ENCODE peak calls at places on chromosomes 5 and 9, in seven cellular contexts. P is lower leg skin, H is breast epithelium, A is lower lobe of right lung, Y is psoas muscle, V is tibial nerve, Z is fibroblast of mammary gland. L is an unnamed sample.

GRCh38 chr5:60649288-60649917 is 50.6 kb downstream of the DEPDC1B start:
- DNase-seq in P (no peak), V (no peak), Z (peak), Y (no peak), A (no peak), H (no peak), L (no peak)

GRCh38 chr5:89117131-89117644 is 234.2 kb upstream of the MEF2C start:
- DNase-seq in V (no peak), Z (peak), P (no peak), A (no peak), H (no peak), Y (no peak), L (no peak)

GRCh38 chr5:30050056-30050815 is 1143.2 kb upstream of the CDH6 start:
- DNase-seq in V (no peak), A (no peak), Y (no peak), H (no peak), Z (no peak), P (no peak), L (no peak)

GRCh38 chr5:73826301-73826700 is 200.3 kb downstream of the ARHGEF28 start:
- DNase-seq in V (no peak), P (no peak), A (peak), Z (no peak), H (no peak), Y (no peak), L (peak)

GRCh38 chr5:16600397-16600796 is 16.4 kb downstream of the RETREG1 start:
- DNase-seq in Z (peak), V (peak), Y (peak), P (no peak), H (no peak), A (peak), L (peak)

GRCh38 chr9:18489861-18490260 is 15.9 kb downstream of the ADAMTSL1 start:
- DNase-seq in H (no peak), Z (peak), P (no peak), V (no peak), Y (no peak), A (no peak), L (no peak)

GRCh38 chr5:58366461-58366860 is 93.4 kb downstream of the PLK2 start:
- DNase-seq in H (no peak), Z (peak), P (no peak), V (no peak), A (no peak), Y (no peak), L (no peak)

GRCh38 chr9:126154869-126155268 is 171.8 kb upstream of the MVB12B start:
- DNase-seq in H (no peak), V (no peak), P (no peak), Y (no peak), Z (no peak), A (no peak), L (no peak)

GRCh38 chr5:5592541-5592940 is 170.1 kb downstream of the ICE1 start:
- DNase-seq in V (no peak), Z (no peak), P (peak), H (no peak), A (no peak), Y (no peak), L (no peak)

GRCh38 chr9:28014212-28014611 is 440.9 kb upstream of the C9orf72 start:
- DNase-seq in A (no peak), Z (no peak), V (no peak), Y (no peak), P (no peak), H (no peak), L (no peak)

GRCh38 chr9:84379740-84380139 is 39.2 kb upstream of the SLC28A3 start:
- DNase-seq in Y (no peak), A (no peak), Z (peak), P (no peak), H (no peak), V (no peak), L (no peak)

GRCh38 chr9:72476617-72477375 is 44.6 kb upstream of the TMC1 start:
- DNase-seq in Z (peak), H (peak), A (no peak), V (no peak), Y (no peak), P (no peak), L (no peak)

GRCh38 chr9:134983094-134983493 is 65.4 kb upstream of the FCN1 start:
- DNase-seq in V (no peak), P (peak), A (peak), Z (peak), H (no peak), Y (peak), L (peak)

GRCh38 chr5:93305984-93306383 is 275.0 kb downstream of the NR2F1-AS1 start:
- DNase-seq in A (no peak), V (no peak), Y (no peak), H (no peak), Z (no peak), P (no peak), L (no peak)

GRCh38 chr5:180799194-180799593 is 3.4 kb downstream of the MGAT1 start:
- DNase-seq in P (peak), Z (no peak), V (no peak), H (no peak), Y (no peak), A (no peak), L (no peak)

GRCh38 chr9:112273826-112274225 is 59.6 kb downstream of the PTBP3 start:
- DNase-seq in Y (no peak), H (no peak), V (no peak), Z (no peak), P (no peak), A (no peak), L (no peak)

DNA sequence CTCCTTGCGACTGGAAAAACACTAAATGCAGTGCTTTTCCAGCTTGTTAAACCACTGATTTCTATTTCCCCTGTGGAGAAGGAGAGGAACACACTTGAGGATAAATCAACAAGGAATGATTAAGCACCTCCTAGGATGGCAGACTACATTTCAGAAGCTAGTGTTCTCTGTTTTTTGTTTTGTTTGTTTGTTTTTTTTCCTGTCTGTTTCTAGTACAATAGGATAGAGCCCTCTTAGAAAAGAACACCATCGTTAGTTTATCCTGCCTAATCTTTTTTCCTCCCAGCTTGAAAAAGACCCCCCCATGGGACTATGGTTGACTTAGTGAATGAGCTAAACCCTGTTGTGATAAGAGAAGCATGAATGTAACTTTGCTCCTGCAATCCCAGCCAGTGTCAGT is 3.9 kb upstream of the TAL2 start:
- DNase-seq in V (no peak), A (no peak), P (no peak), Z (no peak), Y (no peak), H (no peak), L (no peak)
- TF ChIP-seq CTCF in V (no peak), A (no peak), P (no peak), Z (no peak), Y (no peak), H (no peak), L (no peak)

GRCh38 chr5:148632978-148633377 is 21.3 kb downstream of the HTR4 start:
- DNase-seq in A (no peak), H (no peak), Y (no peak), V (no peak), Z (no peak), P (no peak), L (no peak)
- TF ChIP-seq CTCF in A (no peak), H (no peak), Y (no peak), V (no peak), Z (no peak), P (no peak), L (no peak)

GRCh38 chr9:130236436-130236985 is 29.0 kb upstream of the HMCN2 start:
- DNase-seq in Y (no peak), A (peak), V (no peak), H (no peak), Z (no peak), P (no peak), L (no peak)
- TF ChIP-seq CTCF in Y (no peak), A (peak), V (no peak), H (no peak), Z (no peak), P (no peak), L (peak)

DNA sequence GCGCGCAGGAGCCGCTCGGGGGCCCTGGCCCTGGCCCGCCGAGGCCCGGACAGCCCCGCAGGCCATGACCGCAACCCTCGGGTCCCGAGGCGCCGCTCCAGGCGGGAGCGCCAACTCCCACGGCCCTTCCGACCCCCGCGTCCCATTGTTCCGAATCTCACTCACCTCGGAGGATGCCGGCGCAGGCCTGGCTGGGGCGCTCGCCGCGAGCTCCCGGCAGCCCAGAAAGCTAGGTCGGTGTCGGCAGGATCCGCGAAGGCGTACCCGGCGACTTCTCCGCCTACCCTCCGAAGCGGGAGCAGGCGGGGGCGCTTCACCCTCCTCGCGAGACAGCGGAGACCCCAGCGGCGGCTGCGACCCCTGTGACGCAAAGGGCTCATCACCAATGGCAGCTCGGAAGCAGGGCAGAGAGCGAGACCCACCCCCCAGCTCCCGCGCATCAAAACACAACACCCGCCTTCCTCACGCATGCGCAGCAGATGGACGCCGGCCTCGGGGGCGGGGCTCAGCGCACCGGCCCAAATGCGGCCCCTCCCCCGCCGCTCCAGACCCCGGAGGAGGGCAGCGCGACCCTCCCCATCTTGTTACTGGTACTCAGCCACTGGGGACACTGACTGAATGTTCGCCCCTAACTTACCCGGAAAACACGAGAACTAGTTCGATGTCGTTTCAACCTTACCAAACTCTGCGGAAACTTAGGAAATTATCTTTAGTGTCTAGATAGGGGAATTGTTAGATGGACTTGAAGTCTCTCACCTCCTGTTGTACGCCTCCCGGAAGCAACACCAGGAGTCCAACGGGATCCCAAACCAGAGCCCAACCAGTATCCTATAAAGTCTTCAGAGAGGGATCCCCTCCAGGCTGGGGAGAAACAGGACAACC is 1.3 kb upstream of the SMIM27 start:
- DNase-seq in Z (peak), V (peak), P (peak), Y (peak), H (peak), A (peak), L (peak)
- TF ChIP-seq CTCF in Z (no peak), V (no peak), P (no peak), Y (no peak), H (no peak), A (no peak), L (no peak)

GRCh38 chr5:18312016-18312415 is 677.8 kb downstream of the TAF11L14 start:
- DNase-seq in V (no peak), Z (no peak), P (no peak), H (no peak), Y (no peak), A (no peak), L (no peak)

GRCh38 chr5:18314192-18314778 is 680.0 kb downstream of the TAF11L14 start:
- DNase-seq in A (no peak), Z (peak), P (no peak), H (no peak), Y (no peak), V (no peak), L (no peak)
- TF ChIP-seq CTCF in A (peak), Z (peak), P (no peak), H (peak), Y (peak), V (peak), L (peak)

L was measured in left lung.